ENCODE peak calls at places on chromosomes 16 and 17, in eight cellular contexts. F, Q, J, N, V, C, M and Y are unnamed samples.
A peak's percentile ranks its signal among the peaks of the same experiment; 100 is the strongest.

GRCh38 chr17:49739662-49740271 is 24.2 kb downstream of the FAM117A start:
- DNase-seq in F (no peak), Q (peak; percentile 82), J (peak; percentile 80), N (no peak), V (no peak), C (peak; percentile 99), M (peak; percentile 93), Y (peak; percentile 92)

GRCh38 chr17:9151091-9151490 is 129.8 kb downstream of the NTN1 start:
- DNase-seq in F (no peak), Q (no peak), J (no peak), N (no peak), V (peak; percentile 69), C (no peak), M (no peak), Y (no peak)

GRCh38 chr17:8629371-8630226 is 926 bp downstream of the MYH10 start:
- DNase-seq in F (peak; percentile 31), Q (peak; percentile 53), J (peak; percentile 27), N (peak; percentile 13), V (peak; percentile 45), C (peak; percentile 46), M (peak; percentile 51), Y (peak; percentile 61)

GRCh38 chr16:11004957-11005610 is 60.7 kb downstream of the CLEC16A start:
- DNase-seq in F (peak; percentile 82), Q (no peak), J (no peak), N (no peak), V (no peak), C (no peak), M (no peak), Y (peak; percentile 48)

GRCh38 chr16:85970712-85971220 is 71.8 kb downstream of the IRF8 start:
- DNase-seq in F (peak; percentile 74), Q (no peak), J (no peak), N (no peak), V (peak; percentile 77), C (no peak), M (no peak), Y (peak; percentile 9)

GRCh38 chr17:1908699-1909309 is 79.0 kb downstream of the RPA1 start:
- DNase-seq in F (peak; percentile 66), Q (peak; percentile 67), J (peak; percentile 27), N (no peak), V (peak; percentile 75), C (no peak), M (peak; percentile 53), Y (peak; percentile 77)

GRCh38 chr17:11705111-11705510 is 106.8 kb downstream of the DNAH9 start:
- DNase-seq in F (no peak), Q (peak; percentile 79), J (no peak), N (no peak), V (no peak), C (no peak), M (no peak), Y (no peak)

GRCh38 chr17:13750783-13751484 is 149.2 kb upstream of the HS3ST3A1 start:
- DNase-seq in F (peak; percentile 49), Q (no peak), J (no peak), N (no peak), V (peak; percentile 28), C (no peak), M (no peak), Y (peak; percentile 68)

GRCh38 chr17:67121317-67121887 is 77.0 kb downstream of the CACNG1 start:
- DNase-seq in F (no peak), Q (no peak), J (no peak), N (no peak), V (no peak), C (no peak), M (no peak), Y (no peak)

GRCh38 chr17:13346996-13347762 is 254.6 kb downstream of the HS3ST3A1 start:
- DNase-seq in F (peak; percentile 99), Q (no peak), J (no peak), N (no peak), V (no peak), C (no peak), M (no peak), Y (peak; percentile 83)

GRCh38 chr17:20127660-20128413 is 118.7 kb downstream of the SPECC1 start:
- DNase-seq in F (peak; percentile 21), Q (no peak), J (no peak), N (no peak), V (no peak), C (no peak), M (no peak), Y (peak; percentile 54)

GRCh38 chr17:62621223-62621622 is 6.2 kb upstream of the MRC2 start:
- DNase-seq in F (no peak), Q (no peak), J (no peak), N (no peak), V (no peak), C (no peak), M (no peak), Y (no peak)